ENCODE peak calls at places on chromosomes 13 and 19, in four cellular contexts. One of them, this sample, is unnamed.

GRCh38 chr13:99347911-99348451 is 40.8 kb upstream of the GPR183 start:
- DNase-seq in heart left ventricle: no peak
- DNase-seq in chondrocyte: no peak
- DNase-seq in neural crest cell: no peak
- DNase-seq in this sample: no peak

GRCh38 chr19:17656970-17657369 is 31.2 kb downstream of the UNC13A start:
- DNase-seq in heart left ventricle: no peak
- DNase-seq in chondrocyte: peak
- DNase-seq in neural crest cell: no peak
- DNase-seq in this sample: no peak

GRCh38 chr13:111980146-111980929 is 86.6 kb upstream of the SOX1 start:
- DNase-seq in heart left ventricle: no peak
- DNase-seq in chondrocyte: no peak
- DNase-seq in neural crest cell: no peak
- DNase-seq in this sample: no peak

GRCh38 chr19:10205636-10206035 is 10.9 kb upstream of the DNMT1 start:
- DNase-seq in heart left ventricle: no peak
- DNase-seq in chondrocyte: no peak
- DNase-seq in neural crest cell: no peak
- DNase-seq in this sample: no peak

GRCh38 chr19:58581227-58582141 is 8.3 kb upstream of the MZF1 start:
- DNase-seq in heart left ventricle: peak
- DNase-seq in chondrocyte: peak
- DNase-seq in neural crest cell: peak
- DNase-seq in this sample: peak

GRCh38 chr19:28847468-28847867 is 365.5 kb downstream of the UQCRFS1 start:
- DNase-seq in heart left ventricle: no peak
- DNase-seq in chondrocyte: no peak
- DNase-seq in neural crest cell: no peak
- DNase-seq in this sample: no peak

GRCh38 chr19:21022996-21023395 is 2.5 kb downstream of the ZNF430 start:
- DNase-seq in heart left ventricle: no peak
- DNase-seq in chondrocyte: no peak
- DNase-seq in neural crest cell: no peak
- DNase-seq in this sample: no peak

GRCh38 chr19:17184381-17184841 is 30.7 kb upstream of the USE1 start:
- DNase-seq in heart left ventricle: no peak
- DNase-seq in chondrocyte: no peak
- DNase-seq in neural crest cell: no peak
- DNase-seq in this sample: no peak

GRCh38 chr19:37045140-37045539 is 33.1 kb upstream of the ZNF420 start:
- DNase-seq in heart left ventricle: no peak
- DNase-seq in chondrocyte: no peak
- DNase-seq in neural crest cell: no peak
- DNase-seq in this sample: no peak

GRCh38 chr13:41587490-41587889 is 130.1 kb downstream of the RGCC start:
- DNase-seq in heart left ventricle: no peak
- DNase-seq in chondrocyte: no peak
- DNase-seq in neural crest cell: no peak
- DNase-seq in this sample: peak

GRCh38 chr19:37333457-37333856 is 37.4 kb upstream of the ZNF527 start:
- DNase-seq in heart left ventricle: no peak
- DNase-seq in chondrocyte: no peak
- DNase-seq in neural crest cell: no peak
- DNase-seq in this sample: no peak

GRCh38 chr19:1490020-1490310 is 185 bp downstream of the PCSK4 start:
- DNase-seq in heart left ventricle: no peak
- DNase-seq in chondrocyte: peak
- DNase-seq in neural crest cell: no peak
- DNase-seq in this sample: no peak

GRCh38 chr19:4694211-4694987 is 24.3 kb upstream of the MYDGF start:
- DNase-seq in heart left ventricle: no peak
- DNase-seq in chondrocyte: no peak
- DNase-seq in neural crest cell: no peak
- DNase-seq in this sample: no peak

GRCh38 chr19:52522555-52522954 is 4.9 kb upstream of the ZNF808 start:
- DNase-seq in heart left ventricle: no peak
- DNase-seq in chondrocyte: no peak
- DNase-seq in neural crest cell: no peak
- DNase-seq in this sample: no peak

GRCh38 chr19:7547153-7547552 is 11.6 kb downstream of the PNPLA6 start:
- DNase-seq in heart left ventricle: no peak
- DNase-seq in chondrocyte: no peak
- DNase-seq in neural crest cell: no peak
- DNase-seq in this sample: no peak

GRCh38 chr13:43289458-43290255 is 266.3 kb downstream of the DNAJC15 start:
- DNase-seq in heart left ventricle: no peak
- DNase-seq in chondrocyte: no peak
- DNase-seq in neural crest cell: no peak
- DNase-seq in this sample: no peak

GRCh38 chr13:91132786-91133185 is 214.7 kb upstream of the MIR17HG start:
- DNase-seq in heart left ventricle: no peak
- DNase-seq in chondrocyte: no peak
- DNase-seq in neural crest cell: no peak
- DNase-seq in this sample: no peak

GRCh38 chr19:6761053-6761676 is 6.1 kb downstream of the SH2D3A start:
- DNase-seq in heart left ventricle: no peak
- DNase-seq in chondrocyte: no peak
- DNase-seq in neural crest cell: no peak
- DNase-seq in this sample: no peak

GRCh38 chr13:99648266-99648665 is 147.0 kb downstream of the TM9SF2 start:
- DNase-seq in heart left ventricle: no peak
- DNase-seq in chondrocyte: no peak
- DNase-seq in neural crest cell: no peak
- DNase-seq in this sample: no peak

GRCh38 chr19:4896372-4896771 is 6.3 kb downstream of the ARRDC5 start:
- DNase-seq in heart left ventricle: no peak
- DNase-seq in chondrocyte: no peak
- DNase-seq in neural crest cell: no peak
- DNase-seq in this sample: no peak

GRCh38 chr13:72430923-72431322 is 296.5 kb downstream of the MZT1 start:
- DNase-seq in heart left ventricle: no peak
- DNase-seq in chondrocyte: no peak
- DNase-seq in neural crest cell: no peak
- DNase-seq in this sample: no peak

GRCh38 chr19:2552859-2553258 is 76.9 kb downstream of the GADD45B start:
- DNase-seq in heart left ventricle: no peak
- DNase-seq in chondrocyte: no peak
- DNase-seq in neural crest cell: no peak
- DNase-seq in this sample: no peak

GRCh38 chr19:49701271-49701786 is 10.4 kb downstream of the CPT1C start:
- DNase-seq in heart left ventricle: no peak
- DNase-seq in chondrocyte: no peak
- DNase-seq in neural crest cell: no peak
- DNase-seq in this sample: no peak

GRCh38 chr13:20714563-20715339 is 11.3 kb downstream of the IL17D start:
- DNase-seq in heart left ventricle: peak
- DNase-seq in chondrocyte: no peak
- DNase-seq in neural crest cell: no peak
- DNase-seq in this sample: no peak

GRCh38 chr19:2475018-2475701 is 767 bp upstream of the GADD45B start:
- DNase-seq in heart left ventricle: peak
- DNase-seq in chondrocyte: peak
- DNase-seq in neural crest cell: peak
- DNase-seq in this sample: no peak

GRCh38 chr13:34720618-34721017 is 221.5 kb upstream of the NBEA start:
- DNase-seq in heart left ventricle: no peak
- DNase-seq in chondrocyte: no peak
- DNase-seq in neural crest cell: no peak
- DNase-seq in this sample: no peak

GRCh38 chr13:112972867-112973576 is 4.0 kb downstream of the MCF2L start:
- DNase-seq in heart left ventricle: peak
- DNase-seq in chondrocyte: peak
- DNase-seq in neural crest cell: no peak
- DNase-seq in this sample: no peak

GRCh38 chr19:437027-437426 is 23.8 kb downstream of the SHC2 start:
- DNase-seq in heart left ventricle: no peak
- DNase-seq in chondrocyte: no peak
- DNase-seq in neural crest cell: no peak
- DNase-seq in this sample: no peak

GRCh38 chr13:80048802-80049201 is 292.1 kb downstream of the SPRY2 start:
- DNase-seq in heart left ventricle: peak
- DNase-seq in chondrocyte: no peak
- DNase-seq in neural crest cell: peak
- DNase-seq in this sample: peak

GRCh38 chr13:98546402-98546801 is 30.5 kb downstream of the STK24 start:
- DNase-seq in heart left ventricle: no peak
- DNase-seq in chondrocyte: no peak
- DNase-seq in neural crest cell: no peak
- DNase-seq in this sample: no peak

GRCh38 chr19:11164879-11165406 is 9.4 kb upstream of the SPC24 start:
- DNase-seq in heart left ventricle: peak
- DNase-seq in chondrocyte: no peak
- DNase-seq in neural crest cell: no peak
- DNase-seq in this sample: no peak

GRCh38 chr19:35718345-35719041 is 690 bp downstream of the KMT2B start:
- DNase-seq in heart left ventricle: peak
- DNase-seq in chondrocyte: peak
- DNase-seq in neural crest cell: peak
- DNase-seq in this sample: peak

GRCh38 chr19:41437944-41438574 is 1.7 kb downstream of the DMAC2 start:
- DNase-seq in heart left ventricle: no peak
- DNase-seq in chondrocyte: peak
- DNase-seq in neural crest cell: no peak
- DNase-seq in this sample: no peak

GRCh38 chr19:1113278-1113985 is 9.6 kb downstream of the GPX4 start:
- DNase-seq in heart left ventricle: peak
- DNase-seq in chondrocyte: no peak
- DNase-seq in neural crest cell: peak
- DNase-seq in this sample: peak

GRCh38 chr13:98272549-98272948 is 95.5 kb upstream of the RNF113B start:
- DNase-seq in heart left ventricle: no peak
- DNase-seq in chondrocyte: no peak
- DNase-seq in neural crest cell: no peak
- DNase-seq in this sample: no peak

GRCh38 chr13:97583884-97584497 is 150.0 kb downstream of the RAP2A start:
- DNase-seq in heart left ventricle: no peak
- DNase-seq in chondrocyte: no peak
- DNase-seq in neural crest cell: no peak
- DNase-seq in this sample: no peak

GRCh38 chr19:10602330-10603083 is 15.4 kb upstream of the AP1M2 start:
- DNase-seq in heart left ventricle: peak
- DNase-seq in chondrocyte: no peak
- DNase-seq in neural crest cell: peak
- DNase-seq in this sample: peak

GRCh38 chr19:15812059-15812722 is 3.3 kb downstream of the OR10H1 start:
- DNase-seq in heart left ventricle: no peak
- DNase-seq in chondrocyte: no peak
- DNase-seq in neural crest cell: no peak
- DNase-seq in this sample: no peak
- TF ChIP-seq CTCF in heart left ventricle: no peak
- TF ChIP-seq CTCF in chondrocyte: no peak
- TF ChIP-seq CTCF in neural crest cell: no peak
- TF ChIP-seq CTCF in this sample: no peak

DNA sequence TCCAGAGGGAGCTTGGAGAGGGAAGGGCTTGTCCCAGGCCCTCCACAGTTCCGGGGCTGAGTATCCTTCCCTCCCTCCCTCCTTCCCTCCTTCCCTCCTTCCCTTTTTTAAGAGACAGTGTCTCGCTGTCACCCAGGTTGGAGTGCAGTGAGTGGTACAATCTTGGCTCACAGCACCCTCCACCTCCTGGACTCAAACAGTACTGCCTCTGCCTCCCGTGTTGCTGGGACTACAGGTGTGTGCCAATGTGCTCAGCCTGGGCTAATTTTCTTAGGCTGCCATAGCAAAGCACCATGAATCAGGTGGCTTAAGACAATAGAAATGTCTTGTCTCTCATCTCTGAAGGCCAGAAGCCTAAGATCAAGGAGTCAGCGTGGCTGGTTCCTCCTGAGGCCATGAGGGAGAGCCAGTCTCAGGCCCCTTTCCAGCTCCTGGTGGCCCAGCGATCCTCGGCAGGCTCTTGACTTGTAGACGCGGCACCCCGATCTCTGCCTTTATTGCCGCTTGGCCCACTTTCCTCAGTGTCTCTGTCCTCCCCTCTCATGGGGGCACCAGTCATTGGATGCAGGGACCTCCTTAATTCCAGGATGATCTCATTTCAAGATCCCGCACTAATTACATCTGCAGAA is 47.5 kb downstream of the CRTC1 start:
- DNase-seq in heart left ventricle: no peak
- DNase-seq in chondrocyte: no peak
- DNase-seq in neural crest cell: no peak
- DNase-seq in this sample: no peak
- TF ChIP-seq CTCF in heart left ventricle: no peak
- TF ChIP-seq CTCF in chondrocyte: no peak
- TF ChIP-seq CTCF in neural crest cell: no peak
- TF ChIP-seq CTCF in this sample: no peak

DNA sequence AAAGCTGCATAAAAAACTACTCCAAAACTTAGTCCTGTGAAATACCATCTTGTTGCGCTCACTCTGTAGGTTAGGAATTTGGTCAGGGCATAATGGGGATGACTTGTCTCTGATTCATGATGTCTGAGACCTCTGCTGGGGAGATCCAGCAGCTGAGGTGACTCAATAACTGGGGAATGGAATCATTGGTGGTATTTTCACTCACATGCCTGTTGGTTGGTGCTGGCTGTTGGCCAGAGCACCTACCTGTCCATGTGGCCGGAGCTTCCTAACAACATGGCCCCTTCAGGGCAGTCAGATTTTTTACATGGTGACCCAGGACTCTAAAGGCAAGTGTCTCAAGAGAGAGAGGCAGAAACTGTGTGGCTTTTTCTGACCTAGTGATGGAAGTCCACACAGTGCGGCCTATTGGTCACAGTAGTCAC is 7.4 kb upstream of the ESD start:
- DNase-seq in heart left ventricle: no peak
- DNase-seq in chondrocyte: no peak
- DNase-seq in neural crest cell: no peak
- DNase-seq in this sample: no peak
- TF ChIP-seq CTCF in heart left ventricle: no peak
- TF ChIP-seq CTCF in chondrocyte: peak
- TF ChIP-seq CTCF in neural crest cell: no peak
- TF ChIP-seq CTCF in this sample: no peak

DNA sequence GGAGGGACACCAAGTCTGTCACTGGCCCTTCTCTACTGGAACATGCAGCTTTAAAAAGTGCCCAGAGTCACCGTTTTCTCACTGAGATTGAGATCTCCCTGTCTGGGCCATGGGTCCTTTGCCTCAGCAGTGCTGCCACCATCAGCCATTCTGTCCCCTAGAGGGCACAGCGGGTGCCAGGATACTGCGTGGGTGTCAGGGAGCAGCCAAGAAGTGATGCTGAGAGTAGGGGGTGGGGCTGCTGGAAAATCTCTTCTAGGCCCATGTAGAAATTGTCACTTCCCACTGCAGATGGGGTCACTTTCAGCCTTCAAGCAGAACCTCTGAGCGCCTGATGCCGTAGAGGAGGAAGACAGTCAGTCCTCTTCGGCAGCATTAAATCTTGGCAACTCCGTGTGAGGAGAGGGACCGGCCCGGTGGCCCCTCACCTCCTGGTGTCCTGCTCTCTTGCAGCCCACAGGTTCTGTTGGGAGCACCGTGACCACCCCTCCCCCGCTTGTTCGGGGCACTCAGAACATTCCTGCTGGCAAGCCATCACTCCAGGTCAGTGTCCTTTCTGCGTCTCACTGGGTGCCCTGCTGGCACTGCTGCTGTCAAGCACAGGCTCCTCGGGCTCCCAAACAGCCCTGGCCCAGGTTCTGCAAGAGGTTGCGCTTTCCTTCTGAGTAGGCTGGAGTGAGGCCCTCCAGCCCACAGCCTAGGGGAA is 21.4 kb downstream of the TSSK6 start:
- DNase-seq in heart left ventricle: no peak
- DNase-seq in chondrocyte: no peak
- DNase-seq in neural crest cell: no peak
- DNase-seq in this sample: no peak
- TF ChIP-seq CTCF in heart left ventricle: no peak
- TF ChIP-seq CTCF in chondrocyte: no peak
- TF ChIP-seq CTCF in neural crest cell: no peak
- TF ChIP-seq CTCF in this sample: no peak

This sample was measured in endothelial cell.